ENCODE peak calls at places on chromosome 4, in four cellular contexts. One of them, this sample, is unnamed.

GRCh38 chr4:81030617-81031388 is at the start of gene BMP3:
- DNase-seq in upper lobe of left lung: peak; percentile 91
- DNase-seq in astrocyte of the cerebellum: no peak
- DNase-seq in astrocyte of the spinal cord: peak; percentile 42
- DNase-seq in this sample: no peak

GRCh38 chr4:27921236-27921635 is 1060.6 kb downstream of the STIM2 start:
- DNase-seq in upper lobe of left lung: no peak
- DNase-seq in astrocyte of the cerebellum: no peak
- DNase-seq in astrocyte of the spinal cord: peak; percentile 14
- DNase-seq in this sample: no peak

GRCh38 chr4:87904627-87905026 is 70.9 kb upstream of the SPP1 start:
- DNase-seq in upper lobe of left lung: no peak
- DNase-seq in astrocyte of the cerebellum: no peak
- DNase-seq in astrocyte of the spinal cord: no peak
- DNase-seq in this sample: no peak

GRCh38 chr4:25290490-25291067 is 22.0 kb upstream of the ZCCHC4 start:
- DNase-seq in astrocyte of the spinal cord: no peak
- DNase-seq in astrocyte of the cerebellum: no peak
- DNase-seq in upper lobe of left lung: no peak
- DNase-seq in this sample: no peak

GRCh38 chr4:151147000-151147399 is 47.6 kb downstream of the RPS3A start:
- DNase-seq in upper lobe of left lung: no peak
- DNase-seq in astrocyte of the cerebellum: no peak
- DNase-seq in astrocyte of the spinal cord: no peak
- DNase-seq in this sample: no peak

GRCh38 chr4:99323761-99324160 is 2.6 kb upstream of the ADH1B start:
- DNase-seq in upper lobe of left lung: no peak
- DNase-seq in astrocyte of the spinal cord: no peak
- DNase-seq in astrocyte of the cerebellum: no peak
- DNase-seq in this sample: no peak

GRCh38 chr4:129239088-129239487 is 143.1 kb downstream of the C4orf33 start:
- DNase-seq in astrocyte of the spinal cord: peak; percentile 34
- DNase-seq in upper lobe of left lung: no peak
- DNase-seq in astrocyte of the cerebellum: no peak
- DNase-seq in this sample: peak; percentile 8

GRCh38 chr4:89788243-89789072 is 48.5 kb downstream of the SNCA start:
- DNase-seq in upper lobe of left lung: no peak
- DNase-seq in astrocyte of the spinal cord: peak; percentile 24
- DNase-seq in astrocyte of the cerebellum: no peak
- DNase-seq in this sample: peak; percentile 45

GRCh38 chr4:95547708-95548471 is 883 bp downstream of the UNC5C start:
- DNase-seq in astrocyte of the cerebellum: no peak
- DNase-seq in upper lobe of left lung: peak; percentile 47
- DNase-seq in astrocyte of the spinal cord: peak; percentile 46
- DNase-seq in this sample: peak; percentile 23

GRCh38 chr4:48546336-48546735 is 56.3 kb downstream of the ZAR1 start:
- DNase-seq in astrocyte of the spinal cord: peak; percentile 53
- DNase-seq in upper lobe of left lung: no peak
- DNase-seq in astrocyte of the cerebellum: peak; percentile 38
- DNase-seq in this sample: no peak

GRCh38 chr4:17111959-17112659 is 213.7 kb upstream of the LDB2 start:
- DNase-seq in upper lobe of left lung: no peak
- DNase-seq in astrocyte of the cerebellum: no peak
- DNase-seq in astrocyte of the spinal cord: no peak
- DNase-seq in this sample: no peak

GRCh38 chr4:176534566-176534965 is 214.8 kb downstream of the SPCS3 start:
- DNase-seq in astrocyte of the cerebellum: peak; percentile 78
- DNase-seq in upper lobe of left lung: no peak
- DNase-seq in astrocyte of the spinal cord: peak; percentile 90
- DNase-seq in this sample: no peak

GRCh38 chr4:70802923-70803605 is 36.6 kb downstream of the GRSF1 start:
- DNase-seq in upper lobe of left lung: no peak
- DNase-seq in astrocyte of the cerebellum: no peak
- DNase-seq in astrocyte of the spinal cord: no peak
- DNase-seq in this sample: no peak

GRCh38 chr4:8162625-8163024 is 4.0 kb upstream of the ABLIM2 start:
- DNase-seq in upper lobe of left lung: no peak
- DNase-seq in astrocyte of the spinal cord: no peak
- DNase-seq in astrocyte of the cerebellum: no peak
- DNase-seq in this sample: peak; percentile 0

DNA sequence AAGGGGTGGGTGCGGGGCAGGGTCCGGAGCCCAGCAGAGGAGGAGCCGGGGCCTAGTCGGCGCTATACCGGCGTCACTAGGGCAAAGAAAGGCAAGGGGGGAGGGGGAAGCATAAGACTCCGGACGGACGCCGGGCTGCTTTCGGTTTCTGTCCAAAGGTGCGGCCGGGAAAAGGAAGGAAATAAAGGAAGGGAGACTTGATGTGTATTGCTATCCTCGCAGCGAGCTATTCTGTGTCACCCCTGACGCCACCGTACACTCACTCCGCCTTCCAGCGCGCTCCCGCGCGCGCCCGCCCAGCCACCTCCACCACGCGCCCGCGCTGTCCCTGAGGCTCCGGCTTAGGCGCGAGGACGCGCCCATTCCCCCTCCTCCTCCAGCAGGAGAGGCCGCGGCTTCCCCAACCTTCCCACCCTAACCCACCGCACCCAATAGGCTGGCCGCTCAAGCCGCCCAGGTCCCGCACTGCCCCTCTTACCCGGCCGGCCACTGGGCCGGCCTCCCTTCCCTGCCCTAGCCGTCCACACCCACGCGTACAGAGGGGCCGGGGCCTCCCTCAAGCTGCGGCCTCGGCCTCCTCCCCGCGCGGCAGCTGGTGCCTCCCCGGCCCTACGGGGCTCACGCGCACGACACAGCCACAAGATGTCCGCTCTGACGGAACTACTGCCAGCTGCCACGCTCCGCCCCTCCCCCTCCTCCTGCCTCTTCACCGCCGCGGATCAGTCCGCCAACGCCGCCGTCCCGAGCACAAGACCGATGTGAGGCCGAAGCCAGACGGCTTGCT is at the start of gene UBE2D3:
- DNase-seq in astrocyte of the cerebellum: peak; percentile 91
- DNase-seq in astrocyte of the spinal cord: peak; percentile 98
- DNase-seq in upper lobe of left lung: peak; percentile 97
- DNase-seq in this sample: peak; percentile 94
- TF ChIP-seq CTCF in astrocyte of the cerebellum: no peak
- TF ChIP-seq CTCF in astrocyte of the spinal cord: peak; percentile 29
- TF ChIP-seq CTCF in upper lobe of left lung: no peak
- TF ChIP-seq CTCF in this sample: peak; percentile 33

GRCh38 chr4:122826000-122826595 is 533 bp upstream of the FGF2 start:
- DNase-seq in astrocyte of the cerebellum: no peak
- DNase-seq in astrocyte of the spinal cord: no peak
- DNase-seq in upper lobe of left lung: no peak
- DNase-seq in this sample: no peak

GRCh38 chr4:122830392-122831095 is 3.9 kb downstream of the FGF2 start:
- DNase-seq in astrocyte of the cerebellum: peak; percentile 56
- DNase-seq in upper lobe of left lung: no peak
- DNase-seq in astrocyte of the spinal cord: no peak
- DNase-seq in this sample: no peak

GRCh38 chr4:122827258-122827887 is 742 bp downstream of the FGF2 start:
- DNase-seq in astrocyte of the spinal cord: peak; percentile 50
- DNase-seq in astrocyte of the cerebellum: no peak
- DNase-seq in upper lobe of left lung: peak; percentile 90
- DNase-seq in this sample: peak; percentile 26

GRCh38 chr4:122826596-122827257 is at the start of gene FGF2:
- DNase-seq in upper lobe of left lung: peak; percentile 91
- DNase-seq in astrocyte of the spinal cord: peak; percentile 62
- DNase-seq in astrocyte of the cerebellum: no peak
- DNase-seq in this sample: peak; percentile 58

DNA sequence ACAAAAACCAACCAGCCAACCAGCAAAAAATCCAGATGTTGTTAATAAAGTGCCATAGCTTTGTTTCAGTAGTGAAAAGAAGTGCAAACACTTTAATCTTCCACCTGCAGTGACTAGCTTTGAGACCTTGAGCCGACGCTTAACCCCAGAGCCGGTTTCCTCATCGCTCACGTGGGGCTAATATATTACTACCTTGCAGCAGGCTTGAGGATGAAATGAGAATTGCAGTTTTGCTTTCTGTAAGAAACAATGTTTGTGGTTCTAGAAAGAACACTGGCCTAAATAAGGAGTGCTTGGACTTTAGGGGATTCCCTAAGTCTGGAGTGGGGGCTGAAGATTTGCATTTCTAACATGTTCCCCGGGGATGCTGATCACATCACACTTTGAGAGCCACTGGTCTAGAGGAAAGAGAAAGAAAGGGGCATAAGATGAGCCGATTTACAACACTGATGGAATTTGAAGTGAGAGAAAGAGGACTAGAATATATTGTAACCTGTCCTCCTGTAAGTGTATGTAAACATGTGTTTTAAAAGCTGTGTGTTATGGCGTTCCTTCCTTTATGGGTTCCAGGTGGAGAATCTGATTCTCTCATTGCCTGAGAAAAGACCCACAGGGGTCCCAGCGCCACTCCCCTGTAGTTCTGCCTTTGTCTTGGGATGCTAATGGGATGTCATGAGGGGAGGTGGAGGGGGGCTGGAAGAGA is 1.4 kb downstream of the FGF2 start:
- DNase-seq in upper lobe of left lung: no peak
- DNase-seq in astrocyte of the spinal cord: peak; percentile 68
- DNase-seq in astrocyte of the cerebellum: peak; percentile 33
- DNase-seq in this sample: no peak
- TF ChIP-seq CTCF in upper lobe of left lung: no peak
- TF ChIP-seq CTCF in astrocyte of the spinal cord: no peak
- TF ChIP-seq CTCF in astrocyte of the cerebellum: peak; percentile 41
- TF ChIP-seq CTCF in this sample: no peak

GRCh38 chr4:148089624-148090023 is 352.6 kb downstream of the NR3C2 start:
- DNase-seq in upper lobe of left lung: peak; percentile 53
- DNase-seq in astrocyte of the spinal cord: no peak
- DNase-seq in astrocyte of the cerebellum: no peak
- DNase-seq in this sample: no peak
- TF ChIP-seq CTCF in upper lobe of left lung: no peak
- TF ChIP-seq CTCF in astrocyte of the spinal cord: no peak
- TF ChIP-seq CTCF in astrocyte of the cerebellum: no peak
- TF ChIP-seq CTCF in this sample: no peak

DNA sequence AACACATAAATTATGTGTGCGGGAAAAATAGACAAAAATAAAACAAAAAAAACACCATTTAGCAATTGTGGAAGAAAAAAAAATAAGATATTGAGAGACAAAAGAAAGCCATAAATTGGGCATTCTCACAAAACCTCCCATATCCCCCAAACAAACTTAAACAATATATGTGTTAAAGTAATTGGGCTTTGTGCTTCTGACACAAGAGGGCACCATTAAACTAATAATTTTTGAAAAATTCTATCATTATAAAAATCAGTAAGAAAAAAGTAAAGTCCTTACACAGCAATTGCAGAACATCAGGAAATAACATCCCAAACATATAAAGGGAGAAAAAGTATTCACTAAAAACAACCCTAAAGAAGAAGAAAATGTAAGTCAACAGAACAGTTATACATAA is 880.7 kb downstream of the TECRL start:
- DNase-seq in astrocyte of the cerebellum: no peak
- DNase-seq in upper lobe of left lung: no peak
- DNase-seq in astrocyte of the spinal cord: no peak
- DNase-seq in this sample: no peak
- TF ChIP-seq CTCF in astrocyte of the cerebellum: no peak
- TF ChIP-seq CTCF in upper lobe of left lung: no peak
- TF ChIP-seq CTCF in astrocyte of the spinal cord: peak; percentile 13
- TF ChIP-seq CTCF in this sample: no peak